ENCODE peak calls at places on chromosomes 2 and 18, in five cellular contexts. X is stomach, K is neuronal stem cell, H is HepG2, Y is astrocyte. N is an unnamed sample. For H3K27me3, the result is how much of the 10 kb centered on the place peaks cover.

GRCh38 chr18:48546411-48546810 is 7.6 kb downstream of the CTIF start:
- DNase-seq in X (no peak), H (no peak), Y (peak), K (no peak), N (peak)

GRCh38 chr18:42157878-42158277 is 202.8 kb downstream of the PIK3C3 start:
- DNase-seq in K (no peak), Y (no peak), X (no peak), H (no peak), N (no peak)

GRCh38 chr2:30334738-30335426 is 103.5 kb downstream of the LBH start:
- DNase-seq in K (no peak), Y (no peak), H (no peak), X (no peak), N (no peak)

GRCh38 chr2:152036611-152037469 is 62.0 kb downstream of the CACNB4 start:
- DNase-seq in X (peak), Y (peak), H (peak), K (peak), N (peak)

GRCh38 chr2:176129013-176129796 is at the start of gene HOXD8:
- DNase-seq in Y (peak), X (no peak), H (no peak), K (no peak), N (peak)

GRCh38 chr2:26786207-26787023 is 559 bp downstream of the CENPA start:
- DNase-seq in Y (no peak), X (no peak), K (no peak), H (no peak), N (peak)

GRCh38 chr2:163665817-163666216 is 70.0 kb downstream of the FIGN start:
- DNase-seq in H (peak), X (no peak), K (no peak), Y (no peak), N (no peak)

GRCh38 chr2:68926782-68927181 is 25.9 kb downstream of the GKN2 start:
- DNase-seq in H (no peak), K (no peak), Y (no peak), X (no peak), N (no peak)

GRCh38 chr18:79108520-79109215 is 39.5 kb downstream of the ATP9B start:
- DNase-seq in Y (no peak), H (no peak), K (no peak), X (no peak), N (no peak)

GRCh38 chr2:199806179-199806578 is 44.8 kb downstream of the FTCDNL1 start:
- DNase-seq in K (no peak), H (no peak), X (no peak), Y (peak), N (peak)

GRCh38 chr2:111226797-111227700 is 106.3 kb downstream of the BCL2L11 start:
- DNase-seq in K (no peak), H (no peak), Y (peak), X (no peak), N (peak)

GRCh38 chr2:150811259-150811912 is 323.9 kb upstream of the RND3 start:
- DNase-seq in K (no peak), H (no peak), Y (no peak), X (no peak), N (peak)

GRCh38 chr2:166643980-166644379 is 149.9 kb upstream of the SCN7A start:
- DNase-seq in Y (no peak), X (no peak), K (no peak), H (no peak), N (no peak)

GRCh38 chr18:57737661-57738060 is 65.5 kb downstream of the ATP8B1 start:
- DNase-seq in X (peak), H (peak), K (no peak), Y (peak), N (peak)

GRCh38 chr2:128557841-128558241 is 239.2 kb upstream of the HS6ST1 start:
- DNase-seq in X (no peak), H (no peak), Y (no peak), K (no peak), N (peak)

GRCh38 chr18:53991202-53991601 is 233.3 kb downstream of the MBD2 start:
- DNase-seq in K (no peak), Y (peak), X (no peak), H (peak), N (peak)

GRCh38 chr2:88852753-88853402 is 161.4 kb downstream of the RPIA start:
- DNase-seq in Y (no peak), X (no peak), K (no peak), H (no peak), N (no peak)

GRCh38 chr2:35408320-35408719 is 947.3 kb upstream of the CRIM1 start:
- DNase-seq in H (no peak), X (no peak), K (no peak), Y (no peak), N (no peak)

GRCh38 chr2:200850512-200851256 is 13.8 kb downstream of the CLK1 start:
- DNase-seq in H (no peak), Y (no peak), K (no peak), X (no peak), N (no peak)

GRCh38 chr2:203718087-203718486 is 11.6 kb downstream of the CD28 start:
- DNase-seq in H (no peak), K (no peak), X (no peak), Y (no peak), N (no peak)

GRCh38 chr2:66507673-66508127 is 72.8 kb downstream of the MEIS1 start:
- DNase-seq in K (peak), Y (no peak), X (no peak), H (no peak), N (no peak)

GRCh38 chr2:50749226-50749625 is 282.7 kb downstream of the NRXN1 start:
- DNase-seq in X (no peak), Y (peak), K (no peak), H (no peak), N (peak)

GRCh38 chr2:88626171-88627054 is 851 bp downstream of the EIF2AK3 start:
- DNase-seq in Y (no peak), X (peak), H (no peak), K (peak), N (peak)

GRCh38 chr2:231185050-231185725 is 13.2 kb upstream of the ARMC9 start:
- DNase-seq in Y (no peak), X (peak), K (no peak), H (no peak), N (no peak)

GRCh38 chr2:67656875-67657274 is 259.7 kb downstream of the ETAA1 start:
- DNase-seq in Y (peak), K (no peak), X (no peak), H (no peak), N (no peak)

GRCh38 chr2:125259441-125259840 is 1234.4 kb downstream of the CNTNAP5 start:
- DNase-seq in X (no peak), Y (no peak), K (peak), H (no peak), N (no peak)

GRCh38 chr2:219638948-219639341 is 11.5 kb downstream of the SLC4A3 start:
- DNase-seq in Y (no peak), H (no peak), X (no peak), K (no peak), N (no peak)

GRCh38 chr2:85308951-85309555 is 18.7 kb downstream of the TGOLN2 start:
- DNase-seq in H (peak), X (peak), Y (peak), K (no peak), N (peak)

GRCh38 chr18:44508474-44508873 is 172.2 kb upstream of the SETBP1 start:
- DNase-seq in K (no peak), Y (no peak), X (no peak), H (no peak), N (no peak)

GRCh38 chr2:238439093-238439849 is 12.5 kb downstream of the ASB1 start:
- DNase-seq in H (no peak), Y (peak), X (peak), K (no peak), N (peak)

DNA sequence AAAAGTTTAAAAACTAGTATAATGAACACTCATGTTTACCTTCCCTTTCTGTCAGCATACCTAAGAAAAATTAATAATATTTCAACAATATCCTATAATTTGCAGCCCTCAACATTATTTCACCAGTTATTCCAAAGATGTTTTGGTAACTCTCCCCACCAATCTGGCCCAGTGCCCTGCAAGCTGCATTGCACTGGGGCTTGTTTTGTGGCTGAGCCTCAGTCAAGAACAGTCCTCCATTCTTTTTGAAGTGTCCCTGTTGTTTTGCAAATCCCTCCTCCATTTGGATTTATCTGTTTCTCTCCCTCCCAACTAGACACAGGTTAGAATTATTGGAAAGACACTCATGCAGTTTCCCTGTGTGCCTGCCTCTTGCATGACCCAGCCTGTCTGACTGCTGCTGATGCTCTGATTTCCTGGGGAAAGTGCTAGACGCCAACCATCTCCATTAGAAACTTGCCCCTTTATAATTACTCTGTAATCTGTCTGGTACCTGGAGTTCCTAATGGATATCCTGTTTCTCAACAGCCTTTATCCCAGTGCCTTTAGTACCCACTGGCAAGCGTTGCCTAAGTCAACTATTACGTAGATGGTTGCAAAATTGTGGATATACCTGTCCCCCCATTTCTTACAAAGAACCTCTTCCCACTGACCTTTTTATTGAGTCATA is 60.2 kb downstream of the EIF5B start:
- DNase-seq in X (no peak), K (no peak), H (no peak), Y (no peak), N (no peak)
- H3K27me3 ChIP-seq in X (under half), K (under half), H (under half), Y (under half), N (under half)

GRCh38 chr2:172098650-172099471 is 3.8 kb downstream of the DLX2 start:
- DNase-seq in Y (peak), X (no peak), K (peak), H (peak), N (peak)

GRCh38 chr2:172101008-172101706 is 1.5 kb downstream of the DLX2 start:
- DNase-seq in K (peak), Y (no peak), H (no peak), X (no peak), N (peak)

GRCh38 chr2:172100080-172101007 is 2.4 kb downstream of the DLX2 start:
- DNase-seq in X (no peak), Y (no peak), K (peak), H (no peak), N (peak)

GRCh38 chr2:172098287-172098649 is 4.4 kb downstream of the DLX2 start:
- DNase-seq in X (no peak), K (no peak), H (no peak), Y (no peak), N (no peak)

GRCh38 chr2:172099472-172100079 is 3.1 kb downstream of the DLX2 start:
- DNase-seq in H (no peak), K (no peak), Y (no peak), X (no peak), N (no peak)
- H3K27me3 ChIP-seq in H (half or more), K (half or more), Y (under half), X (half or more), N (under half)

GRCh38 chr2:232384466-232384865 is 5.9 kb downstream of the ALPP start:
- DNase-seq in X (no peak), Y (no peak), K (no peak), H (no peak), N (no peak)
- H3K27me3 ChIP-seq in X (half or more), Y (under half), K (half or more), H (half or more), N (under half)

GRCh38 chr2:102620367-102620766 is 1.0 kb downstream of the SLC9A2 start:
- DNase-seq in X (peak), Y (no peak), K (no peak), H (no peak), N (no peak)
- H3K27me3 ChIP-seq in X (under half), Y (half or more), K (half or more), H (half or more), N (half or more)

DNA sequence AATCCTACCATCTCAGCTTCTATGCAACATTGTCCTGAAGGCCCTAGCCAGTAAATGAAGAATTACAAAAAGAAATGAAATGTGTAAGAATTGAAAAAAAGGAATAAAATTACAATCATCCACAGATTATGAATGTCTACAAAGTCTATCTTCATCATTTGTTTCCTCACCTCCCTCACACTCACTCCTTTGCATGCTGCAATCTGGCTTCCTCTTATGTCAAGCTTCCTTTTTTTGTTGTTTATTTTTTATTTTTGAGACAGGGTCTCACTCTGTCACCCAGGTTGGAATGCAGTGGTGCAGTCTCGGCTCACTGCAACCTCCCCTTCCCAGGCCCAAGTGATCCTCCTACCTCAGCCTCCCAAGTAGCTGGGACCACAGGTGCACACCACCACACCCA is 129.0 kb downstream of the CABYR start:
- DNase-seq in X (no peak), H (no peak), Y (no peak), K (no peak), N (no peak)
- H3K27me3 ChIP-seq in X (under half), H (under half), Y (under half), K (under half), N (under half)

N was measured in adipocyte.